ENCODE peak calls at places on chromosomes 2 and 18, in six cellular contexts. P is kidney, J is thoracic aorta, O is OCI-LY7, Z is K562, V is Karpas-422. U is an unnamed sample.

GRCh38 chr2:176813526-176814179 is 398.9 kb upstream of the HNRNPA3 start:
- DNase-seq in J (no peak), O (peak), Z (no peak), P (no peak), V (peak), U (no peak)

GRCh38 chr18:10559566-10560456 is 34.0 kb downstream of the NAPG start:
- DNase-seq in P (no peak), J (no peak), O (peak), V (peak), Z (no peak), U (no peak)

GRCh38 chr2:230824406-230824978 is 40.2 kb upstream of the ITM2C start:
- DNase-seq in P (no peak), V (peak), J (no peak), Z (peak), O (peak), U (peak)

GRCh38 chr2:177131858-177132257 is 80.7 kb upstream of the HNRNPA3 start:
- DNase-seq in P (no peak), Z (no peak), O (no peak), J (no peak), V (no peak), U (no peak)

GRCh38 chr2:28437918-28438317 is 45.3 kb downstream of the FOSL2 start:
- DNase-seq in P (no peak), Z (no peak), O (no peak), J (no peak), V (no peak), U (no peak)

GRCh38 chr2:226427538-226428307 is 371.9 kb downstream of the IRS1 start:
- DNase-seq in O (no peak), Z (no peak), P (no peak), V (no peak), J (no peak), U (peak)

GRCh38 chr2:42140501-42140900 is 28.7 kb upstream of the EML4 start:
- DNase-seq in O (no peak), J (no peak), Z (no peak), P (no peak), V (no peak), U (no peak)

GRCh38 chr2:236687296-236687955 is 117.8 kb downstream of the ACKR3 start:
- DNase-seq in J (peak), Z (no peak), O (no peak), P (no peak), V (no peak), U (no peak)

GRCh38 chr18:52422985-52423601 is 83.1 kb downstream of the DCC start:
- DNase-seq in J (no peak), Z (no peak), O (no peak), P (no peak), V (no peak), U (no peak)

GRCh38 chr2:144671695-144672094 is 151.8 kb upstream of the ZEB2 start:
- DNase-seq in O (no peak), V (peak), Z (no peak), P (no peak), J (no peak), U (no peak)

GRCh38 chr2:156321243-156321904 is 11.1 kb downstream of the NR4A2 start:
- DNase-seq in V (no peak), Z (no peak), J (no peak), P (peak), O (no peak), U (no peak)

GRCh38 chr18:46071615-46071893 is 506 bp downstream of the PSTPIP2 start:
- DNase-seq in V (peak), Z (no peak), O (no peak), P (no peak), J (no peak), U (no peak)

GRCh38 chr2:237604960-237605359 is 14.4 kb upstream of the RAB17 start:
- DNase-seq in J (no peak), Z (no peak), O (no peak), V (peak), P (no peak), U (no peak)

GRCh38 chr2:24552836-24553235 is 61.8 kb downstream of the NCOA1 start:
- DNase-seq in Z (no peak), O (no peak), P (no peak), V (no peak), J (no peak), U (no peak)

GRCh38 chr2:64251497-64252277 is 107.5 kb upstream of the PELI1 start:
- DNase-seq in J (no peak), P (no peak), V (no peak), Z (peak), O (no peak), U (no peak)

GRCh38 chr2:15058015-15058414 is 425.5 kb downstream of the LRATD1 start:
- DNase-seq in J (no peak), O (peak), V (peak), P (no peak), Z (peak), U (no peak)

GRCh38 chr2:45808294-45808693 is 156.8 kb downstream of the PRKCE start:
- DNase-seq in V (no peak), Z (no peak), P (no peak), J (no peak), O (no peak), U (no peak)

GRCh38 chr2:150191349-150191748 is 296.1 kb downstream of the RND3 start:
- DNase-seq in Z (no peak), J (no peak), P (no peak), O (no peak), V (no peak), U (no peak)

GRCh38 chr18:48295586-48296311 is 113.4 kb downstream of the ZBTB7C start:
- DNase-seq in O (no peak), J (no peak), V (no peak), P (no peak), Z (no peak), U (no peak)

GRCh38 chr2:149170156-149170555 is 131.7 kb downstream of the LYPD6B start:
- DNase-seq in V (no peak), Z (no peak), O (no peak), J (no peak), P (no peak), U (no peak)

GRCh38 chr2:69013123-69013836 is at the start of gene ANTXR1:
- DNase-seq in P (peak), J (no peak), V (no peak), Z (peak), O (no peak), U (no peak)

GRCh38 chr18:53796042-53796729 is 428.3 kb downstream of the MBD2 start:
- DNase-seq in J (no peak), P (no peak), O (no peak), V (no peak), Z (no peak), U (peak)

GRCh38 chr2:147364597-147364996 is 480.2 kb upstream of the ACVR2A start:
- DNase-seq in P (no peak), J (no peak), V (no peak), O (peak), Z (no peak), U (no peak)

DNA sequence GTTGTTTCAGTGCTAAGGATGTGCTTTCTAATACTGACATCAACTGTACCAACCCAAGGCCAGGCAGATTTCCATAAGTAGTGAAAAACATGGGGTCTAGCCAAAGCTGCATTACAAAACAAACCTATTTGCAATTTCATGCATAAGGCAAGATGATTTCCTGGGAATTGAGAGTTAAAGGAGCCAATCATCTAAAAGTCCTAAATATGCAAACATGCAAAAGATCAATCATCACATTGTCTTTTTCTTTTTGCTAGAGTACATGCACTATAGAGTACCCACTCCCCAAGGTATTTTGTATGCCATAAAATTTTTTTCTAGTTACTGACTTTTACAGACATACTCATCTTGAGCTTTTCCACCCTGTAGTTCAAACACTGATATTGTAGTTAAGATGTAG is 22.5 kb downstream of the HNRNPLL start:
- DNase-seq in Z (no peak), O (no peak), V (no peak), J (no peak), P (no peak), U (no peak)
- H3K27ac ChIP-seq in Z (no peak), O (no peak), V (peak), J (no peak), P (no peak), U (no peak)

GRCh38 chr18:69455120-69455519 is 54.4 kb downstream of the DOK6 start:
- DNase-seq in P (no peak), J (no peak), V (no peak), O (no peak), Z (no peak), U (no peak)
- H3K27ac ChIP-seq in P (no peak), J (no peak), V (no peak), O (no peak), Z (no peak), U (no peak)

GRCh38 chr2:174925046-174925784 is 80.0 kb downstream of the CHN1 start:
- DNase-seq in J (no peak), V (no peak), P (no peak), O (no peak), Z (no peak), U (no peak)
- H3K27ac ChIP-seq in J (no peak), V (no peak), P (no peak), O (no peak), Z (no peak), U (no peak)

DNA sequence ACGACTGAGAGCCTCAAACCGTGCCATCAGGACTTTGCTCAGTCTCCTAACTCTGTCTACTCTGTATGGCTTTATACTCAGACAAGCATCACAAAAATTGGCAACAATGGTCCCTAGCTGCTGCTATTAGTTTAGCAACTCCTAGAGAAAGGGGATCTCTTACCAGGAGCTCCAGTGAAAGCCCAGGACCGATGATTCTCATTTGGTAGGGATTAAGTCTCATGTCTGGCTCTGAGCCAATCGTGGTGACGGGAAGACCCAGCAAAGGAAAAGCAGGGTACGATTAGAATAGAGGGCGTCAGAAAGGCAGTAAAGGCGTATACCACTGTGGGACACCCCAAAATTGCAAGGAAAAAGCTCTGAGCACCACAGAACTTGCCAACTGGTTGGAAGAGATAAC is 129.5 kb downstream of the MTCL1 start:
- DNase-seq in Z (no peak), V (no peak), O (no peak), J (no peak), P (no peak), U (no peak)
- H3K27ac ChIP-seq in Z (no peak), V (no peak), O (no peak), J (no peak), P (no peak), U (no peak)